ENCODE peak calls at places on chromosomes 1 and 21, in ten cellular contexts. F is psoas muscle, C is lung, U is upper lobe of left lung, Q is lower lobe of right lung, V is thoracic aorta, K is endothelial cell of umbilical vein, G is fibroblast of lung, I is AG04450, Z is suprapubic skin. O is an unnamed sample. For H3K9me3, the result is how much of the 10 kb centered on the place peaks cover.

GRCh38 chr21:42161957-42162681 is 56.8 kb upstream of the ABCG1 start:
- DNase-seq in F (no peak), K (no peak), V (no peak), G (peak), U (no peak), Z (peak), Q (no peak), C (no peak), I (no peak), O (no peak)

GRCh38 chr1:906532-907420 is 16.9 kb upstream of the SAMD11 start:
- DNase-seq in G (peak), V (no peak), U (peak), Q (peak), I (no peak), K (no peak), F (peak), Z (peak), C (peak), O (peak)

GRCh38 chr1:175824079-175824478 is 80.7 kb upstream of the TNR start:
- DNase-seq in C (no peak), U (no peak), Q (no peak), Z (no peak), F (no peak), G (no peak), I (no peak), K (peak), V (no peak), O (no peak)

GRCh38 chr1:94609619-94610018 is 68.1 kb upstream of the F3 start:
- DNase-seq in G (no peak), K (no peak), Q (no peak), C (no peak), Z (no peak), V (no peak), F (no peak), U (no peak), I (no peak), O (no peak)

GRCh38 chr1:25568090-25568833 is 24.9 kb downstream of the LDLRAP1 start:
- DNase-seq in G (peak), Q (no peak), U (no peak), F (peak), Z (no peak), I (no peak), K (peak), C (no peak), V (peak), O (peak)

GRCh38 chr1:201347498-201348210 is 29.8 kb downstream of the TNNT2 start:
- DNase-seq in Q (peak), Z (no peak), G (no peak), I (no peak), U (no peak), F (no peak), V (no peak), K (no peak), C (no peak), O (no peak)

GRCh38 chr1:87151500-87152421 is 176.9 kb upstream of the LMO4 start:
- DNase-seq in F (peak), U (peak), I (peak), K (peak), G (peak), C (peak), V (no peak), Z (peak), Q (peak), O (no peak)

GRCh38 chr1:156709743-156710489 is 4.5 kb upstream of the CRABP2 start:
- DNase-seq in Z (peak), F (peak), I (no peak), Q (no peak), K (peak), G (peak), C (peak), U (no peak), V (peak), O (no peak)

GRCh38 chr1:212680691-212681090 is 18.9 kb downstream of the BATF3 start:
- DNase-seq in Z (no peak), K (no peak), F (no peak), I (no peak), C (no peak), Q (no peak), G (no peak), U (no peak), V (no peak), O (no peak)

GRCh38 chr1:178168535-178168934 is 74.6 kb downstream of the RASAL2 start:
- DNase-seq in G (peak), K (no peak), U (no peak), Z (no peak), C (no peak), V (no peak), I (peak), Q (no peak), F (no peak), O (no peak)

GRCh38 chr1:87284456-87285240 is 44.0 kb upstream of the LMO4 start:
- DNase-seq in V (no peak), Z (no peak), Q (no peak), G (peak), U (no peak), K (no peak), I (no peak), F (no peak), C (no peak), O (no peak)

DNA sequence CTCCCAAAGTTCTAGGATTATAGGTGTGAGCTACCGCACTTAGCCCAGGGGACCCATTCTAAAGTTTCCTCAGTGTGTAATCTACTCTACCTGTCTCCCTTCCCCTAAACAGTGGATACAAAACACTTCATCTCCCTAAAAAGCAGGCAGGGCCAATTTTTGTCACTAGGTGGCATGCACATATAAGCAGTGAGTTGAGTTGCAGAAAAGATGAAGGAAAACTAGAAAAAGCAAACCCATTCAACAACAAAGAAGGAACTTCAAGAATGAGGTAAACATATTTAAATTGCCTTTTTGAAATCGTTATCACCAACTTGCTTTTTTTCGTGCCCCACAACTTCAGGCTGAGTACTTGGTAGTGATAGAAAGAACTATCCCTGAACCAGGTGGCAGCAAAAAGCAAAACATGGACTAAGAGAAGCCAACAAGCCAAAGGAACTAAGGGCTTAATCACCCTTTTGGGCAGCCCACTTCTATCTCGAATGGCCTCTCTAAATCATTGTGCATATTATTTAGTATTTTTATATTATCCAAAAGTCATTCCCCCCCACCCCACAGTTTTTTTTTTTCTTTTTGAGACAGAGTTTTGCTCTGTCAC is 19.7 kb upstream of the ALDH9A1 start:
- DNase-seq in V (no peak), K (peak), G (peak), I (peak), F (no peak), Q (no peak), U (no peak), Z (no peak), C (no peak), O (no peak)
- TF ChIP-seq CTCF in V (peak), K (peak), G (peak), I (peak), F (peak), Q (peak), U (peak), Z (peak), C (peak), O (peak)

DNA sequence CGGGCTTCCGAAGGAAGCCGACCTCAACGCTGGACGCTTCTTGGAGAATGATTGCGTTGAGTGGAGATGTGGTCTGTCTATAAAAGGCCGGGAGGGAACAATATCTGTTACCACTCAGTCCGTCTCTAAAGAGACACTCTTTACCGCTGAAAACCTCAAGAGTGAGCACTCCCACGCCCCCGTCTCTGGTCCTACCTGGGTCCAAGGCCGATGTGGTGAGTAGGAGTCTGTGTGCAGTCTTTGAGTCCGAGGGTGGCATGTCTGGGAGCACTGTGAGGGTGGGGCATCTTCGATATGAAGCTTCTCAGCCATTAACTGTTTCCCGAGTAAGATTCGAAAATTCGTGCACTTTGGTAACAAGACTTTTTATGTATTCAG is 579 bp downstream of the ZFP69 start:
- DNase-seq in Q (no peak), V (no peak), K (peak), U (no peak), F (no peak), I (no peak), G (peak), C (no peak), Z (no peak), O (no peak)
- H3K9me3 ChIP-seq in Q (under half), V (under half), K (under half), U (under half), F (under half), I (under half), G (under half), C (under half), Z (under half), O (under half)

GRCh38 chr1:65265296-65266271 is 43.8 kb upstream of the DNAJC6 start:
- DNase-seq in K (peak), Q (no peak), G (peak), F (no peak), I (no peak), U (no peak), C (no peak), V (no peak), Z (no peak), O (no peak)
- TF ChIP-seq CTCF in K (peak), Q (peak), G (peak), F (no peak), I (peak), U (peak), C (no peak), V (peak), Z (no peak), O (peak)

GRCh38 chr1:228299211-228299610 is 91.4 kb downstream of the OBSCN start:
- DNase-seq in K (no peak), G (no peak), Z (no peak), C (no peak), F (no peak), U (no peak), Q (no peak), V (no peak), I (no peak), O (no peak)
- H3K9me3 ChIP-seq in K (under half), G (under half), Z (under half), C (under half), F (under half), U (under half), Q (under half), V (under half), I (under half), O (under half)

DNA sequence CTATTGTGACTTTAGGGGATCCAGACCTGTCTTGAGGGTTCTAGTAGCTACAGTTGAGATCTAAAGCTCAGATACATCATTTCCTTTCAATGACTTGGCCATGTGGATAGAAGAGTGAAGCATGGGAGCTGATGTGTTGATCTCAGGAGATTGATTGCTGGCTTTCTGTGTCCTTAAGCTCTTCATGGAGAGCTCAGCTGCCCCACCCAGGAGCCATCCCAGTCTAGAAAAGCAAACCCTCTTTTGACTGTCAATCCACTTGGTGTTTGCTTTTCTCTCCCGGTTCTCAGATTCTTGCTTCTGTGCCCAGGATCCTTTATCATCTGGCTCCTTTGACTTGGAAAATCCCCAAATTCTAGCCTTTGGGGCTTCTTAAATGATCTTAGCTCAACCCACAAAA is 87.2 kb downstream of the ATP1A1 start:
- DNase-seq in F (no peak), K (no peak), Z (no peak), C (no peak), U (no peak), Q (no peak), I (no peak), V (no peak), G (no peak), O (no peak)
- TF ChIP-seq CTCF in F (no peak), K (no peak), Z (no peak), C (no peak), U (no peak), Q (no peak), I (no peak), V (no peak), G (no peak), O (no peak)

GRCh38 chr1:228238461-228238860 is 30.6 kb downstream of the OBSCN start:
- DNase-seq in F (no peak), G (no peak), C (no peak), Z (no peak), U (no peak), Q (no peak), I (no peak), K (no peak), V (no peak), O (no peak)

GRCh38 chr1:228241259-228241658 is 33.4 kb downstream of the OBSCN start:
- DNase-seq in Z (no peak), K (no peak), Q (no peak), G (no peak), I (no peak), U (no peak), V (no peak), C (no peak), F (peak), O (no peak)

GRCh38 chr1:228243093-228243492 is 35.2 kb downstream of the OBSCN start:
- DNase-seq in F (no peak), G (no peak), C (no peak), K (no peak), V (no peak), Z (no peak), U (no peak), Q (no peak), I (no peak), O (no peak)

GRCh38 chr1:228242313-228242864 is 34.5 kb downstream of the OBSCN start:
- DNase-seq in F (no peak), V (no peak), Z (no peak), C (no peak), Q (no peak), I (no peak), K (no peak), U (no peak), G (no peak), O (no peak)

GRCh38 chr1:228240411-228241240 is 32.8 kb downstream of the OBSCN start:
- DNase-seq in U (no peak), G (no peak), Q (no peak), V (no peak), Z (no peak), K (no peak), I (no peak), F (no peak), C (no peak), O (no peak)
- H3K9me3 ChIP-seq in U (under half), G (under half), Q (under half), V (under half), Z (under half), K (under half), I (under half), F (under half), C (under half), O (under half)

GRCh38 chr21:34143783-34144182 is 70.4 kb downstream of the MRPS6 start:
- DNase-seq in Q (no peak), F (no peak), G (no peak), I (no peak), V (no peak), K (no peak), U (no peak), C (no peak), Z (no peak), O (no peak)

GRCh38 chr21:34144224-34144623 is 70.8 kb downstream of the MRPS6 start:
- DNase-seq in V (no peak), G (no peak), U (no peak), I (no peak), Z (no peak), K (no peak), Q (no peak), C (no peak), F (no peak), O (no peak)

GRCh38 chr21:34152500-34152899 is 79.1 kb downstream of the MRPS6 start:
- DNase-seq in C (no peak), Z (no peak), U (no peak), I (no peak), G (no peak), F (no peak), Q (no peak), V (no peak), K (no peak), O (no peak)

GRCh38 chr21:34147835-34148804 is 74.7 kb downstream of the MRPS6 start:
- DNase-seq in C (no peak), Q (no peak), K (peak), F (no peak), Z (no peak), V (no peak), G (peak), U (no peak), I (no peak), O (no peak)

DNA sequence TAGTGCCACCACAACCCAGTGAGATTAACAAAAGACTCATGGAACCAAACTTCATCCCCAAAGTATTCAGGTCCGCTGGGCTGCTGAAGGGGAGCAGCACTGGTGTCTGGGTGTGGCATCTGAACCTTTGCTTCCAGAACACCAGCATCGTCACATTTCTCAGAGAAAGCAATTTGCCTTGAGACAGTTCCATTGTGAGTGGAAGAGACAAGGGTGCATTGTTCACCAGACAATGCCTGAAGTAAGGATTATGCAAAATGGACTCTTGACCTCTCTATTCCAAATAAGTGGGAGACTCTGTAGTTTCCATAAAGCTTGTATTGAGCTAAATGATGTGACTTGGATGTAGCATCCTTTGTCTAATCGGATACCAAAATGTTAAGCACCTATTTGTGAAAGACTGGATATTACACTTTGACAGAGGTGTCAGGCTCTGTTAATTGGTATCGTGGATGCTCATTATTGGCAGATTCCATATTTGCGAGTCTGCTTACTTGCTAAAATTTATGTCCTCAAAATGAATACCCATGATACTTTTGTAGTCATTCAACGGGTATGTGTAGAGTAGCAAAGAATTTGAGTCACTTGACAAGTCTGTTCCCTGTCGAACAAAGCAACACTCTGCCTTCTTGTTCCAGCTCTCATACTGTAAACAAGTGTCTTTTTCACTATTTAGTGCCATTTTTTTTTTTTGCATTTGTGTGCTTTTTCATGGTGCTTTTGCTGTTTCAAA is 75.6 kb downstream of the MRPS6 start:
- DNase-seq in V (no peak), Z (no peak), U (no peak), I (no peak), G (no peak), F (no peak), Q (no peak), C (no peak), K (no peak), O (no peak)
- TF ChIP-seq CTCF in V (no peak), Z (no peak), U (no peak), I (no peak), G (no peak), F (no peak), Q (no peak), C (no peak), K (no peak), O (no peak)

O was measured in RWPE2.